ENCODE peak calls at places on chromosomes 3 and 15, in five cellular contexts. Y is T-cell; S is NAMALWA; T is stimulated activated CD8-positive, alpha-beta memory T cell treated with anti-CD3 and anti-CD28 coated beads, Interleukin-2, amount 100 ng/mL, for 48 hours; G is M059J. M is an unnamed sample.

GRCh38 chr3:142966808-142967207 is 3.3 kb upstream of the PAQR9 start:
- DNase-seq in Y (no peak), S (no peak), T (no peak), G (no peak), M (no peak)

GRCh38 chr15:32828507-32829186 is 110.8 kb downstream of the GREM1 start:
- DNase-seq in Y (no peak), S (no peak), T (no peak), G (peak), M (no peak)

GRCh38 chr3:130411310-130411709 is 65.8 kb downstream of the COL6A5 start:
- DNase-seq in Y (no peak), S (no peak), T (no peak), G (no peak), M (no peak)

GRCh38 chr3:9932843-9933560 is 632 bp upstream of the CRELD1 start:
- DNase-seq in Y (peak), S (peak), T (peak), G (peak), M (peak)

GRCh38 chr3:158532099-158532734 is 38.8 kb upstream of the MLF1 start:
- DNase-seq in Y (no peak), S (peak), T (no peak), G (peak), M (no peak)

GRCh38 chr3:99626415-99626788 is 12.0 kb upstream of the COL8A1 start:
- DNase-seq in Y (no peak), S (no peak), T (no peak), G (no peak), M (no peak)

GRCh38 chr15:71518661-71519060 is 291.7 kb upstream of the NR2E3 start:
- DNase-seq in Y (no peak), S (no peak), T (no peak), G (no peak), M (no peak)

GRCh38 chr3:189395825-189396224 is 224.1 kb downstream of the TPRG1 start:
- DNase-seq in Y (no peak), S (no peak), T (no peak), G (no peak), M (no peak)

GRCh38 chr3:126211569-126211968 is 31.2 kb upstream of the ALDH1L1 start:
- DNase-seq in Y (no peak), S (no peak), T (no peak), G (peak), M (no peak)

GRCh38 chr3:149273096-149273751 is 51.6 kb upstream of the CP start:
- DNase-seq in Y (no peak), S (peak), T (no peak), G (peak), M (peak)

GRCh38 chr3:56976666-56977560 is 83.6 kb upstream of the SPATA12 start:
- DNase-seq in Y (no peak), S (no peak), T (no peak), G (peak), M (no peak)

GRCh38 chr3:141243295-141243707 is 11.7 kb downstream of the PXYLP1 start:
- DNase-seq in Y (peak), S (no peak), T (peak), G (peak), M (no peak)

GRCh38 chr3:128554100-128554464 is 61.1 kb upstream of the GATA2 start:
- DNase-seq in Y (no peak), S (no peak), T (no peak), G (peak), M (peak)

GRCh38 chr3:96354742-96355141 is 459.7 kb upstream of the EPHA6 start:
- DNase-seq in Y (no peak), S (no peak), T (no peak), G (peak), M (no peak)

GRCh38 chr3:47315069-47315647 is 32.4 kb downstream of the KLHL18 start:
- DNase-seq in Y (no peak), S (no peak), T (no peak), G (no peak), M (no peak)

GRCh38 chr3:30544811-30545210 is 61.6 kb upstream of the TGFBR2 start:
- DNase-seq in Y (no peak), S (no peak), T (no peak), G (peak), M (no peak)

GRCh38 chr3:42802876-42803799 is 1.2 kb downstream of the HIGD1A start:
- DNase-seq in Y (no peak), S (no peak), T (no peak), G (no peak), M (peak)

GRCh38 chr15:69484837-69485236 is 32.2 kb downstream of the RPLP1 start:
- DNase-seq in Y (no peak), S (no peak), T (no peak), G (peak), M (no peak)

GRCh38 chr3:84885199-84885882 is 73.4 kb upstream of the CADM2 start:
- DNase-seq in Y (no peak), S (no peak), T (no peak), G (no peak), M (no peak)

GRCh38 chr3:179071161-179071568 is 444 bp downstream of the ZMAT3 start:
- DNase-seq in Y (peak), S (peak), T (peak), G (peak), M (no peak)

GRCh38 chr3:49174586-49174985 is 3.2 kb downstream of the KLHDC8B start:
- DNase-seq in Y (no peak), S (no peak), T (no peak), G (no peak), M (no peak)

GRCh38 chr3:156674911-156675743 is 737 bp downstream of the TIPARP start:
- DNase-seq in Y (peak), S (peak), T (peak), G (peak), M (peak)

GRCh38 chr15:64013179-64014043 is 32.9 kb downstream of the DAPK2 start:
- DNase-seq in Y (no peak), S (no peak), T (no peak), G (peak), M (no peak)

GRCh38 chr3:150308481-150308918 is 99.6 kb upstream of the TSC22D2 start:
- DNase-seq in Y (no peak), S (no peak), T (no peak), G (peak), M (no peak)

GRCh38 chr3:160140756-160141155 is 84.5 kb upstream of the C3orf80 start:
- DNase-seq in Y (no peak), S (no peak), T (no peak), G (peak), M (no peak)

GRCh38 chr3:53702776-53703175 is 143.4 kb downstream of the CHDH start:
- DNase-seq in Y (no peak), S (no peak), T (no peak), G (no peak), M (no peak)

GRCh38 chr3:38724392-38724736 is 74.9 kb upstream of the SCN5A start:
- DNase-seq in Y (no peak), S (no peak), T (no peak), G (peak), M (no peak)

GRCh38 chr3:194073926-194074325 is 62.0 kb upstream of the HES1 start:
- DNase-seq in Y (no peak), S (no peak), T (no peak), G (no peak), M (no peak)

GRCh38 chr3:126474498-126475410 is 937 bp downstream of the ZXDC start:
- DNase-seq in Y (peak), S (peak), T (peak), G (peak), M (no peak)

M was measured in H9.